ENCODE peak calls at places on chromosomes 7 and 10, in four cellular contexts. Y is SHP77, N is epithelial cell of proximal tubule, E is EH. Q is an unnamed sample.

GRCh38 chr10:14781763-14782162 is 7.1 kb upstream of the FAM107B start:
- DNase-seq in Y (no peak), N (no peak), E (no peak), Q (no peak)

GRCh38 chr10:1293636-1294440 is 237.7 kb downstream of the WDR37 start:
- DNase-seq in Y (no peak), N (no peak), E (no peak), Q (no peak)

GRCh38 chr7:621572-622285 is 102.1 kb upstream of the PDGFA start:
- DNase-seq in Y (no peak), N (no peak), E (no peak), Q (no peak)

GRCh38 chr7:157460721-157461120 is 123.9 kb downstream of the DNAJB6 start:
- DNase-seq in Y (no peak), N (no peak), E (no peak), Q (no peak)

GRCh38 chr10:59905066-59905734 is 1.2 kb downstream of the CCDC6 start:
- DNase-seq in Y (no peak), N (no peak), E (peak; percentile 41), Q (peak; percentile 57)

GRCh38 chr7:87543623-87544022 is 57.1 kb downstream of the ABCB1 start:
- DNase-seq in Y (no peak), N (no peak), E (no peak), Q (peak; percentile 10)

GRCh38 chr10:131012641-131012985 is 298.9 kb downstream of the TCERG1L start:
- DNase-seq in Y (no peak), N (no peak), E (no peak), Q (no peak)

GRCh38 chr7:102044641-102044983 is 227.2 kb downstream of the CUX1 start:
- DNase-seq in Y (no peak), N (no peak), E (no peak), Q (peak; percentile 8)

GRCh38 chr7:114789942-114790341 is 132.0 kb upstream of the MDFIC start:
- DNase-seq in Y (no peak), N (peak; percentile 18), E (peak; percentile 88), Q (peak; percentile 93)

GRCh38 chr7:159033956-159034938 is 110.4 kb downstream of the VIPR2 start:
- DNase-seq in Y (no peak), N (no peak), E (no peak), Q (no peak)

GRCh38 chr7:74583630-74584029 is 73.9 kb upstream of the GTF2I start:
- DNase-seq in Y (no peak), N (no peak), E (no peak), Q (no peak)

GRCh38 chr7:35971133-35971995 is 170.5 kb downstream of the SEPTIN7 start:
- DNase-seq in Y (no peak), N (no peak), E (no peak), Q (peak; percentile 39)

GRCh38 chr10:86461963-86462804 is 59.4 kb downstream of the WAPL start:
- DNase-seq in Y (no peak), N (no peak), E (no peak), Q (no peak)

GRCh38 chr7:131633342-131633843 is 77.0 kb upstream of the PODXL start:
- DNase-seq in Y (no peak), N (no peak), E (peak; percentile 94), Q (peak; percentile 85)

GRCh38 chr7:74307738-74308505 is 18.7 kb downstream of the CLIP2 start:
- DNase-seq in Y (no peak), N (no peak), E (no peak), Q (no peak)

GRCh38 chr7:151306374-151306773 is 35.2 kb upstream of the NUB1 start:
- DNase-seq in Y (no peak), N (no peak), E (no peak), Q (no peak)

GRCh38 chr10:8873310-8873709 is 818.8 kb downstream of the GATA3 start:
- DNase-seq in Y (no peak), N (no peak), E (no peak), Q (no peak)

GRCh38 chr10:44193156-44193555 is 191.7 kb downstream of the CXCL12 start:
- DNase-seq in Y (no peak), N (no peak), E (no peak), Q (no peak)

GRCh38 chr10:13585195-13585751 is 1.5 kb upstream of the PRPF18 start:
- DNase-seq in Y (no peak), N (no peak), E (no peak), Q (no peak)

GRCh38 chr7:75989726-75990388 is 4.5 kb downstream of the TMEM120A start:
- DNase-seq in Y (no peak), N (no peak), E (no peak), Q (peak; percentile 28)

GRCh38 chr7:121167971-121168370 is 160.8 kb upstream of the WNT16 start:
- DNase-seq in Y (no peak), N (no peak), E (peak; percentile 35), Q (no peak)

GRCh38 chr7:99623702-99624447 is 7.1 kb downstream of the ZSCAN25 start:
- DNase-seq in Y (no peak), N (no peak), E (no peak), Q (no peak)

GRCh38 chr7:93176961-93177580 is 28.9 kb upstream of the SAMD9L start:
- DNase-seq in Y (no peak), N (no peak), E (peak; percentile 34), Q (peak; percentile 37)

GRCh38 chr7:149422914-149423285 is 38.0 kb downstream of the ZNF777 start:
- DNase-seq in Y (no peak), N (no peak), E (no peak), Q (no peak)

GRCh38 chr7:466465-467191 is 53.0 kb downstream of the PDGFA start:
- DNase-seq in Y (no peak), N (no peak), E (no peak), Q (no peak)

GRCh38 chr10:79387974-79388850 is 40.9 kb downstream of the PPIF start:
- DNase-seq in Y (no peak), N (no peak), E (no peak), Q (no peak)

GRCh38 chr10:110898391-110898790 is 20.6 kb downstream of the BBIP1 start:
- DNase-seq in Y (no peak), N (no peak), E (peak; percentile 43), Q (peak; percentile 57)

GRCh38 chr10:77156406-77156879 is 481.2 kb downstream of the KCNMA1 start:
- DNase-seq in Y (no peak), N (peak; percentile 66), E (peak; percentile 86), Q (peak; percentile 80)

GRCh38 chr10:110273474-110273873 is 31.2 kb downstream of the SMNDC1 start:
- DNase-seq in Y (no peak), N (peak; percentile 80), E (peak; percentile 69), Q (peak; percentile 90)

GRCh38 chr7:55074008-55074499 is 55.2 kb downstream of the EGFR start:
- DNase-seq in Y (peak; percentile 38), N (peak; percentile 90), E (peak; percentile 81), Q (peak; percentile 92)

GRCh38 chr10:44752451-44753441 is 158.4 kb upstream of the TMEM72 start:
- DNase-seq in Y (peak; percentile 46), N (peak; percentile 88), E (peak; percentile 95), Q (peak; percentile 93)

GRCh38 chr10:124347956-124348355 is 70.8 kb downstream of the OAT start:
- DNase-seq in Y (no peak), N (no peak), E (no peak), Q (no peak)

GRCh38 chr7:131328387-131329175 is 905 bp downstream of the MKLN1 start:
- DNase-seq in Y (no peak), N (no peak), E (peak; percentile 64), Q (peak; percentile 62)

GRCh38 chr7:46071076-46071475 is 150.0 kb upstream of the IGFBP3 start:
- DNase-seq in Y (no peak), N (no peak), E (peak; percentile 56), Q (peak; percentile 36)

GRCh38 chr7:101565601-101566209 is 63.4 kb downstream of the MYL10 start:
- DNase-seq in Y (no peak), N (no peak), E (no peak), Q (no peak)

GRCh38 chr10:34758447-34758996 is 56.6 kb downstream of the PARD3 start:
- DNase-seq in Y (peak; percentile 5), N (peak; percentile 92), E (peak; percentile 94), Q (peak; percentile 94)

GRCh38 chr7:157513682-157514081 is 176.9 kb downstream of the DNAJB6 start:
- DNase-seq in Y (no peak), N (no peak), E (no peak), Q (no peak)

Q was measured in GM23248.